ENCODE peak calls at places on chromosomes 4 and X, in four cellular contexts. S, C, V and E are unnamed samples.

GRCh38 chr4:184536881-184537248 is 62.5 kb upstream of the IRF2 start:
- DNase-seq in S (no peak), C (no peak), V (no peak), E (no peak)

GRCh38 chrX:86604620-86605019 is 456.4 kb downstream of the DACH2 start:
- DNase-seq in S (no peak), C (no peak), V (no peak), E (no peak)

GRCh38 chr4:119314356-119314755 is 7.6 kb downstream of the FABP2 start:
- DNase-seq in S (no peak), C (peak), V (peak), E (no peak)

GRCh38 chr4:149292422-149293055 is 523.1 kb downstream of the IQCM start:
- DNase-seq in S (no peak), C (no peak), V (no peak), E (no peak)

GRCh38 chrX:9980927-9981326 is 13.8 kb downstream of the CLDN34 start:
- DNase-seq in S (no peak), C (no peak), V (no peak), E (no peak)

GRCh38 chr4:128517739-128518510 is 230.3 kb upstream of the PGRMC2 start:
- DNase-seq in S (peak), C (peak), V (no peak), E (peak)

GRCh38 chrX:97740044-97740443 is 856.3 kb downstream of the RPA4 start:
- DNase-seq in S (no peak), C (no peak), V (no peak), E (no peak)

GRCh38 chr4:176036585-176037205 is 28.9 kb upstream of the WDR17 start:
- DNase-seq in S (no peak), C (no peak), V (no peak), E (no peak)

GRCh38 chr4:155207534-155208257 is 740 bp upstream of the NPY2R start:
- DNase-seq in S (no peak), C (peak), V (no peak), E (no peak)

GRCh38 chrX:146224442-146224841 is 406.8 kb downstream of the SLITRK2 start:
- DNase-seq in S (no peak), C (no peak), V (no peak), E (no peak)

GRCh38 chr4:99827857-99828256 is 11.2 kb downstream of the DAPP1 start:
- DNase-seq in S (no peak), C (no peak), V (no peak), E (no peak)

GRCh38 chr4:20839957-20840356 is 139.7 kb downstream of the PACRGL start:
- DNase-seq in S (no peak), C (no peak), V (no peak), E (no peak)

GRCh38 chr4:14095881-14096280 is 468.4 kb upstream of the BOD1L1 start:
- DNase-seq in S (no peak), C (no peak), V (no peak), E (no peak)

GRCh38 chrX:113947548-113947947 is 636.3 kb upstream of the HTR2C start:
- DNase-seq in S (no peak), C (no peak), V (no peak), E (no peak)

GRCh38 chr4:120960868-120961267 is 38.3 kb upstream of the PRDM5 start:
- DNase-seq in S (no peak), C (peak), V (no peak), E (no peak)

DNA sequence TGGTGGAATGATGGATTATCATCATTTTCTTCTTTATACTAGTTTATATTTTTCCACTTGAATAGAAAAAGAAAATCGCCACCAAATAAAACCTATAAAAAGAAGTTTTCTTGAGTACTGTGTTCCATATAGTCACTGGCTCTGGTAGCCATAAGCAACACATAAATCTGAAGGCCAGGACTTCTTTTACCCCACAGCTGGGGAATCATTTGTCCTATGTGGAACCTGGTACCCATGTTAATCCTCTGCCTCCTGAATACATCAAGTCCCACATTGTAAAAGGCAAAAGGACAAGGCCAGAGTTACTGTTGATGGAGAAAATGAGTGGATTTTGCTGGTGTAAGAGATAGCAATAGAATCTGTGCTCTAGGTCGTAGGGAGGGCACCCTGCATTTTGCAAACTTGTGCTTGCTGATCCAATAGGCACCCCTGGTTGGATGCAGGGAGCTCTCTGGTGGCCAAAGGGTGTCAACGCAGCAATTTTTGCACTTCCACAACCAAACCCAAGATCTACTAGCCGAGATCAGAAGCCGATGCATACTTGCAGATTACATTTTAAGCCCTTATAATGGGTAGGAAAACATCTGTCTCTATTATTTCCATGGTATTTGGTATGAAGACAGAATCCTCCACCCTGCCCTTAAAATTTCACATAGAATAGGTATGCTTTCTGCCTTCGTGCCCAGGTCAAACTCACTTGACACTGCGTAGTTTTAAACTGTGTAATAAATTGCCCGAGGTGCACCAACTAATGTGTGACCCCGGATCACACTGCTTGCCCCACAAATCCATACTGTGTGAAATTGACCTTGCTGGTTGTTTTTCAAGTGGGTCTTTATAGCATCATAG is 146.2 kb upstream of the SCML1 start:
- DNase-seq in S (peak), C (peak), V (no peak), E (peak)
- H3K27ac ChIP-seq in S (no peak), C (peak), V (no peak), E (peak)

GRCh38 chr4:70515342-70516245 is 2.8 kb upstream of the AMTN start:
- DNase-seq in S (no peak), C (no peak), V (no peak), E (no peak)
- H3K27ac ChIP-seq in S (no peak), C (no peak), V (no peak), E (no peak)

GRCh38 chr4:16852644-16853043 is 45.8 kb downstream of the LDB2 start:
- DNase-seq in S (no peak), C (no peak), V (no peak), E (no peak)
- H3K27ac ChIP-seq in S (no peak), C (no peak), V (no peak), E (no peak)

GRCh38 chrX:51158261-51158660 is 174.4 kb upstream of the NUDT10 start:
- DNase-seq in S (no peak), C (no peak), V (no peak), E (no peak)

GRCh38 chrX:51155157-51155556 is 177.5 kb upstream of the NUDT10 start:
- DNase-seq in S (no peak), C (no peak), V (no peak), E (no peak)

DNA sequence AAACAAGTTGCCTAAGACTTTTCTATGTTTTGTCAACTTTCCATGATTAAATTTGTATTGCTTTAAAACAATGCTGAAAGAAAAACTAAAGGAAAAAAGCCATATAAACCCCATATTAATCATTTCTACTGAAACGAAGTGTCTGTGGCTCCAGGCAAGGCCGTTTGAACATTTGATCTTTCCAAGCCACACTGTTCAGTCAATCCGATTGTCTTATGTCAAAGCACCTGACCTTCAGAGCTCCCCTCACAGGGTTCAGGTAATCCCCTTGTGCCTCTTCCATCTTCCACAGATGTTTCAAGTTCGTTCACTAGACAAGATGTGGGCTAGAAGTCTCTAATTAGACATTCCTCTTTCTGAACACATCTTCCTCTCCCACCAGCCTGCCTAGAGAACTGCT is 177.1 kb upstream of the NUDT10 start:
- DNase-seq in S (no peak), C (no peak), V (no peak), E (no peak)
- H3K27ac ChIP-seq in S (no peak), C (no peak), V (no peak), E (no peak)

DNA sequence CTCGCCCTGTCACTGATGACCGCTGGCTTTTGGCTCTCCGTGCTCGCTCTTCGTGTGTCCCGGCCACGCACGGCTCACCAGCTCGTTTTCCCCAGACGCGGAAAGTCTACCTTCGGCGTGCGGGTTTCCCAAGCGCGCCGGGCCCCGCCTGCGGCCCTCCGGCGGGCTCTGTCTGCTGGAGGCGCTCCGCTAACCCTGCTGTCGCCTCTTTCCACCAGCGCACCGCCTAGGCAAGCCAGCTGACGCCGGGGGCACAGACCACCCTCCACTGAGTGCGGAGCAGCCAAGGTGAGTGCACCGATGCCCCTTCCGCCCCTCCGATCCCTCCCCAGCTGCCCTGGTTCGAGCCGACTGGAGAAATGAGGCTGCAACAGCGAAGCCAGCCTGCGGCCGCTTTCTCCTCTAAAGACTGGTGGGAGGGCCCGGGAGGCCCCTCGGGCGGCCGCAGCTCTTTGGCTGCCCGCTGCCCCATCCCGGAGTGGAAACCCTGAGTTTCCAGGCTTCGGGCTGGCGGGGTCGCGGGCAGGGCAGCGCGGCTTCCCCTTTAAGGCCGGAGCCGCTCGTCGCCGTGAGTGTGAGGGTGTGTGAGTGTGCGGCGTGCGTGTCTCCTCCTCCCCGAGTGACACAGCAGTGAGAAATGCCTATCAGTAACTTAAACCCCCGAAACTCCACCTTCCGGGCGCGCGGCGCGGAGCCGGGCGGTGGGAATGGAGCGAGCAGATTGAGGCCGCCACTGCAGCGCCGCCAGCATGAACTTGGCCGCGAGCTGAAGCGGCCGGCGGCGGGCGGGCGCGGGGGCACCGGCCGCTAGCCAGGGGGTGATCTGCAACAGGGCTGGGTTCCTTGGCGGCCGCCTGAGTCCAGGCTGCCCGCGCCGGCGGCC is at the start of gene MAMLD1:
- DNase-seq in S (peak), C (peak), V (peak), E (peak)
- H3K27ac ChIP-seq in S (peak), C (peak), V (no peak), E (peak)

GRCh38 chr4:57401586-57401985 is 291.4 kb upstream of the IGFBP7 start:
- DNase-seq in S (no peak), C (no peak), V (no peak), E (no peak)

GRCh38 chr4:57405359-57405758 is 295.2 kb upstream of the IGFBP7 start:
- DNase-seq in S (no peak), C (no peak), V (no peak), E (no peak)

GRCh38 chr4:57403591-57403990 is 293.4 kb upstream of the IGFBP7 start:
- DNase-seq in S (no peak), C (no peak), V (no peak), E (no peak)

GRCh38 chr4:57404463-57404862 is 294.3 kb upstream of the IGFBP7 start:
- DNase-seq in S (no peak), C (no peak), V (no peak), E (no peak)
- H3K27ac ChIP-seq in S (no peak), C (no peak), V (no peak), E (no peak)